ENCODE peak calls at places on chromosomes 4 and X, in five cellular contexts. P is right lobe of liver, U is fibroblast of mammary gland, L is cardiac fibroblast, X is kidney. B is an unnamed sample.

GRCh38 chrX:94633237-94633636 is 959.2 kb downstream of the FAM133A start:
- DNase-seq in P (no peak), U (no peak), L (no peak), X (no peak), B (no peak)

GRCh38 chr4:60128916-60129315 is 1071.2 kb upstream of the ADGRL3 start:
- DNase-seq in P (no peak), U (no peak), L (no peak), X (no peak), B (no peak)

GRCh38 chrX:38675856-38676255 is 114.5 kb downstream of the TSPAN7 start:
- DNase-seq in P (no peak), U (no peak), L (no peak), X (no peak), B (no peak)

GRCh38 chr4:181745933-181746627 is 497.1 kb upstream of the TENM3 start:
- DNase-seq in P (no peak), U (no peak), L (no peak), X (no peak), B (no peak)

GRCh38 chrX:109199726-109200125 is 282.2 kb downstream of the GUCY2F start:
- DNase-seq in P (no peak), U (peak), L (peak), X (no peak), B (peak)

GRCh38 chr4:145178740-145179139 is 1.6 kb downstream of the OTUD4 start:
- DNase-seq in P (no peak), U (no peak), L (no peak), X (no peak), B (no peak)

GRCh38 chr4:27088491-27088890 is 227.8 kb downstream of the STIM2 start:
- DNase-seq in P (no peak), U (no peak), L (no peak), X (no peak), B (no peak)

GRCh38 chr4:101027721-101028120 is 319.6 kb downstream of the PPP3CA start:
- DNase-seq in P (no peak), U (no peak), L (peak), X (no peak), B (no peak)

GRCh38 chrX:36950495-36951253 is 57.5 kb upstream of the FAM47C start:
- DNase-seq in P (no peak), U (no peak), L (no peak), X (no peak), B (no peak)

GRCh38 chr4:76718806-76719205 is 179.1 kb downstream of the SOWAHB start:
- DNase-seq in P (no peak), U (no peak), L (no peak), X (no peak), B (no peak)

GRCh38 chr4:74109116-74109791 is 10.3 kb upstream of the CXCL2 start:
- DNase-seq in P (no peak), U (peak), L (peak), X (no peak), B (peak)

GRCh38 chrX:43350935-43351334 is 305.2 kb upstream of the MAOA start:
- DNase-seq in P (no peak), U (no peak), L (no peak), X (no peak), B (no peak)

GRCh38 chr4:93771640-93772411 is 56.7 kb upstream of the ATOH1 start:
- DNase-seq in P (no peak), U (peak), L (no peak), X (no peak), B (no peak)

GRCh38 chr4:40918330-40918729 is 168.6 kb downstream of the NSUN7 start:
- DNase-seq in P (peak), U (peak), L (peak), X (no peak), B (peak)

GRCh38 chr4:186105721-186106335 is 1.3 kb downstream of the FAM149A start:
- DNase-seq in P (no peak), U (peak), L (no peak), X (no peak), B (no peak)

GRCh38 chr4:25878676-25879075 is 15.9 kb upstream of the SEL1L3 start:
- DNase-seq in P (no peak), U (no peak), L (no peak), X (no peak), B (no peak)

GRCh38 chrX:23344208-23344903 is 9.7 kb downstream of the PTCHD1 start:
- DNase-seq in P (no peak), U (no peak), L (no peak), X (no peak), B (no peak)

GRCh38 chrX:148037020-148037419 is 55.9 kb downstream of the FMR1NB start:
- DNase-seq in P (no peak), U (no peak), L (no peak), X (no peak), B (no peak)

GRCh38 chr4:23324291-23324690 is 565.6 kb downstream of the PPARGC1A start:
- DNase-seq in P (no peak), U (no peak), L (peak), X (no peak), B (no peak)

GRCh38 chrX:138775501-138775900 is 64.0 kb upstream of the FGF13 start:
- DNase-seq in P (no peak), U (peak), L (peak), X (no peak), B (peak)

GRCh38 chrX:6574762-6575161 is 39.8 kb upstream of the VCX3A start:
- DNase-seq in P (no peak), U (no peak), L (no peak), X (no peak), B (no peak)

GRCh38 chr4:74800310-74800709 is 6.0 kb upstream of the BTC start:
- DNase-seq in P (no peak), U (no peak), L (no peak), X (no peak), B (no peak)

GRCh38 chr4:8030121-8030781 is 90.6 kb upstream of the AFAP1 start:
- DNase-seq in P (no peak), U (no peak), L (no peak), X (peak), B (no peak)

GRCh38 chr4:104446431-104446925 is 48.2 kb downstream of the CXXC4 start:
- DNase-seq in P (no peak), U (no peak), L (no peak), X (no peak), B (no peak)

DNA sequence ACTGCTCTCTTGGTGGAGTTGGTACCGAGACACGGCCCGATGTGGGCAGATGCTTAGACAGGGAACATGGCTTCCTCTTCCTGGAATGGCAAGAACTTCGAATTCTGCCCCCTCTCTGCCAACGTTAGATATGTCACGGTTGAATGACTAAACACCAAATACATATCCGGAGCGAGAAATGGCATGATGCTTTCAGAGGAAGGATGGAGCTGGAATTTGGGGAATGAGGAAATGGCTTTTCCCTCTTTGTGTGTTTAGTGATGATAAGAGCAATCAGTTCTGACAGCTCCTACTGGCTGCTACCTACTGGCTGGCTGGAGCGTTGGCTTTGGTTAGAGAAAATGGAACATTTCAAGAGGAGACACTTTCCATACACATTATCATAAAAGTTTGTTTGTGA is 140.0 kb downstream of the DHRSX start:
- DNase-seq in P (no peak), U (no peak), L (peak), X (no peak), B (no peak)
- TF ChIP-seq CTCF in P (no peak), U (no peak), L (no peak), X (no peak), B (no peak)

GRCh38 chrX:644304-645023 is 13.9 kb downstream of the SHOX start:
- DNase-seq in P (peak), U (no peak), L (no peak), X (no peak), B (no peak)
- H3K4me3 ChIP-seq in P (no peak), U (no peak), L (no peak), X (no peak), B (no peak)

GRCh38 chr4:105666693-105667092 is 41.8 kb downstream of the INTS12 start:
- DNase-seq in P (no peak), U (peak), L (peak), X (no peak), B (peak)
- TF ChIP-seq CTCF in P (peak), U (no peak), L (peak), X (peak), B (peak)

DNA sequence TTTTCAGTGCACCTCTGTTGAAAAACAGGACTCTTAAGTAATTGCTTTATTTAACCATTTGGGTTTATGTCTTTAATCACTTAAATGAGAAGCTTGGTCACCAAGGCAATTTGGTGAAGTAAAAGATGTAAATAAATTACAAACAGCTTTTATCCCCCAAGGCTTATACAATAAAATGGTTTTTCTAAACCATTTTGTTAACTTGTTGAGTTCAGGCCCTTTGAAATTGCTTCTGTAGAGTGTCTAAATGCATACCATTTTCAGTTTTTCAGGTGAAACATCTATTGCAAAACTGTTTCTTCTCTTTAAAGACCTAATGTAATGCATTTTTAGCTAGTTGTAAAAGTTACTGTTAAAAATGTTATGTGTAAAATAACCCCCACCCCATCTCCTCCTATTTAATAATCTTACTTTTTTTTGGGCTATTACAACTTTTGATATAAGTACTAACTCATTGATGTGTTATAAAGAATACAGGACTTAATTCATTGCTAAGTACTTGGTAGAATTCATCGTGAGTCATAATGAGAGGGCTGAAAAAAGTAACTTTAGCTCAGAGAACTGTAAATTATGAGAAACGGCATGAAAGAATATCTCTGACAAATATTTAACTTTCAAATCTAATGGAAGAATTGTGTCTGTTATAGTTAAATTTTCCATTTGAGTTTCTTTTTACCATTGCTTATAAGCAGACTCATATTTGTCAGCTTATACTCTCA is 4.5 kb downstream of the RAPGEF2 start:
- DNase-seq in P (no peak), U (peak), L (no peak), X (no peak), B (no peak)
- H3K4me3 ChIP-seq in P (no peak), U (no peak), L (no peak), X (no peak), B (no peak)

B was measured in fibroblast of villous mesenchyme.